ENCODE peak calls at places on chromosomes 16 and 17, in four cellular contexts. H is H1, G is HepG2, V is K562. A is an unnamed sample.

GRCh38 chr17:76579281-76579680 is 6.4 kb downstream of the ST6GALNAC2 start:
- DNase-seq in H (no peak), V (no peak), G (no peak), A (no peak)

GRCh38 chr17:46839211-46839610 is 12.2 kb upstream of the WNT9B start:
- DNase-seq in H (no peak), V (no peak), G (no peak), A (no peak)

GRCh38 chr17:31413871-31414589 is 22.6 kb downstream of the RAB11FIP4 start:
- DNase-seq in V (no peak), G (no peak), H (no peak), A (no peak)

GRCh38 chr17:3695129-3695722 is 729 bp downstream of the P2RX5 start:
- DNase-seq in V (no peak), G (no peak), H (peak), A (no peak)

GRCh38 chr17:75565618-75566017 is 22.0 kb upstream of the MYO15B start:
- DNase-seq in H (no peak), G (no peak), V (no peak), A (no peak)

GRCh38 chr16:3459401-3460090 is 16.1 kb downstream of the NAA60 start:
- DNase-seq in H (no peak), V (peak), G (no peak), A (no peak)

GRCh38 chr16:19295393-19295792 is 9.9 kb downstream of the CLEC19A start:
- DNase-seq in V (no peak), G (no peak), H (no peak), A (no peak)

GRCh38 chr17:2867441-2868424 is 71.5 kb downstream of the RAP1GAP2 start:
- DNase-seq in H (peak), V (no peak), G (peak), A (no peak)

GRCh38 chr16:26605872-26606271 is 460.9 kb upstream of the C16orf82 start:
- DNase-seq in G (no peak), H (no peak), V (no peak), A (no peak)

GRCh38 chr16:81243927-81244326 is 5.4 kb downstream of the BCO1 start:
- DNase-seq in G (no peak), H (peak), V (no peak), A (no peak)

GRCh38 chr16:79391395-79391794 is 209.1 kb downstream of the MAF start:
- DNase-seq in V (no peak), H (no peak), G (no peak), A (no peak)

GRCh38 chr17:143785-144281 is 6.5 kb downstream of the SCGB1C2 start:
- DNase-seq in G (peak), V (peak), H (peak), A (no peak)

GRCh38 chr17:144936-145670 is 7.7 kb downstream of the SCGB1C2 start:
- DNase-seq in H (peak), G (no peak), V (no peak), A (no peak)

GRCh38 chr17:142102-142661 is 4.8 kb downstream of the SCGB1C2 start:
- DNase-seq in H (no peak), V (no peak), G (peak), A (no peak)

GRCh38 chr17:145671-146541 is 8.5 kb downstream of the SCGB1C2 start:
- DNase-seq in G (no peak), V (no peak), H (peak), A (no peak)

DNA sequence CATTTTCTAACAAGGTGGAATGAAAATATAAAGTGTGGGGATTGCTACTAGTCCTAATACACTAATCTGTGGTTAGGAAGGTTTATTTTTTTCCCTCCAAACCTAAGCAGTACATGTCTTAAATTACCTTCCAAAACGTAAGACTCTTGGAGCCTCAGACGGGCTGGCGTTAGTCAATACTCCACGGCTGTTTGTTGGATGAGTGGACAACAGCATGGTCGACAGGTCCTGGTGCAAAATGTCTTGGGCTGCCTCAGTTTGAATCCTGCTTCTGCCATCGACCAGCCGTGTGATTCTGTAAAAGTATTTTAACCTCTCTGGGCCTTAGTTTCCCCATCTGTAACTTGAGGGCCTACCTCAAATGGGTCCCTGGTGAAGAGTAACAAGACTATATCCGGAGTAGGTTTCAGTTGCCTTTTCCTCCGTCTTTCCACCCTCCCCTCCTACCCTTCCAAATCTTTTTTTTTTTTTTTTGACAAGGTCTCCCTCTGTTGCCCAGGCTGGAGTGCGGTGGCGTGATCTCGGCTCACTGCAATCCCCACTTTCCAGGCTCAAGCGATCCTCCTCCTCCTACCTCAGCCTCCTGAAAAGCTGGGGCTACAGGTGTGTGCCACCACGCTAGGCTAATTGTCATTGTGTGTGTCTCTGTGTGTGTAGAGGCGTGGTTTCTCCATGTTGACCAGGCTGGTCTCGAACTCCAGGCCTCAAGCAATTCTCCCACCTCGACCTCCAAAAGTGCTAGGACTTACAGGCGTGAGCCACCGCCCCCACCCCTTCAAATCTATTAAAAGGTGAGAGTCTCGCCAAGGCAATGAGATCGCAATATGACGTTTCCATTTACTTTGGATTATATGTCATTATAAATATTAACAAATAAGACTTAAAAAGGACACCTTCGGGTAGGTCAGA is 5.8 kb downstream of the SCGB1C2 start:
- DNase-seq in G (no peak), H (no peak), V (no peak), A (no peak)
- TF ChIP-seq BRCA1 in G (no peak), H (no peak), V (no peak), A (no peak)

DNA sequence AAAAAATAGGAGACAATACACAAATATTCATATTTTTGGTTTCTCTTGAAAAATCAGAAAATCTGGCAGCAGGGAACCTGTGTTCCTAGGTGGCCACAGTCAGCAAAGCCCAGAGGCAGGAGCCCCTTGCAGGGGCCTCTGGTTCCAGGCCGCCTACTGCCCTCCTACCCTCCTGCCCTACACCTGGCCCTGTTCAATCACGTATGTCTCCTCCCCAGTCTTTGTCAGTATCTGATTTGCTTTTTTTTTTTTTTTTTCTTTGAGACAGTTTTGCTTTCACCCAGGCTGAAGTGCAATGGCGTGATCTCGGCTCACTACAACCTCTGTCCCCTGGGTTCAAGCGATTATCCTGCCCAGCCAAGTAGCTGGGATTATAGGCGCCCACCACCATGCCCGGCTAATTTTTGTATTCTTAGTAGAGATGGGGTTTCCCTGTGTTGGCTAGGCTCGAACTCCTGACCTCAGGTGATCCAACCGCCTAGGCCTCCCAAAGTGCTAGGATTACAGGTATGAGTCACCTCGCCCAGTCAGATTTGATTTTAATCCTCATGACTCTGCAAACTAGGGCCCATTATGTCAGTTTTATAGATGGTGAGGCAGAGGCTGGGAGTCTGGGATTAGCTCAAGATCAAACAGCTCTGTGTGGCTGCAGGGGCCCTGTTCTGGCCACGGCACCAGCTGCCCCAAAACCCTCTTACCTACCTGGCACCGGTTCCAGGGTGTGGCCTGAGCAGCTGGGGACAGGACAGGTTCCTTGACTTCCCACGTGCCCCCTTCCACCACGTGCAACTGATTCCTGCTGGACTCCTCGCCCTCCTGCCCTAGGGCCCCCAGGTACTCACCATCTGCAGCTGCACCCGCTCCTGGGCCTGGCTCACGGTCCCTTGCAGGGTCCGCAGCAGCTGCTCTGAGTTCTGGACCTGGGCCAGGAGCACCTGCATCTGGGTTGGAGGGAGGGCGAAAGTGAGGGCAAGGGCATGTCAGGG is 14.7 kb downstream of the RABEP2 start:
- DNase-seq in G (no peak), H (no peak), V (no peak), A (no peak)
- TF ChIP-seq BRCA1 in G (no peak), H (no peak), V (no peak), A (no peak)

DNA sequence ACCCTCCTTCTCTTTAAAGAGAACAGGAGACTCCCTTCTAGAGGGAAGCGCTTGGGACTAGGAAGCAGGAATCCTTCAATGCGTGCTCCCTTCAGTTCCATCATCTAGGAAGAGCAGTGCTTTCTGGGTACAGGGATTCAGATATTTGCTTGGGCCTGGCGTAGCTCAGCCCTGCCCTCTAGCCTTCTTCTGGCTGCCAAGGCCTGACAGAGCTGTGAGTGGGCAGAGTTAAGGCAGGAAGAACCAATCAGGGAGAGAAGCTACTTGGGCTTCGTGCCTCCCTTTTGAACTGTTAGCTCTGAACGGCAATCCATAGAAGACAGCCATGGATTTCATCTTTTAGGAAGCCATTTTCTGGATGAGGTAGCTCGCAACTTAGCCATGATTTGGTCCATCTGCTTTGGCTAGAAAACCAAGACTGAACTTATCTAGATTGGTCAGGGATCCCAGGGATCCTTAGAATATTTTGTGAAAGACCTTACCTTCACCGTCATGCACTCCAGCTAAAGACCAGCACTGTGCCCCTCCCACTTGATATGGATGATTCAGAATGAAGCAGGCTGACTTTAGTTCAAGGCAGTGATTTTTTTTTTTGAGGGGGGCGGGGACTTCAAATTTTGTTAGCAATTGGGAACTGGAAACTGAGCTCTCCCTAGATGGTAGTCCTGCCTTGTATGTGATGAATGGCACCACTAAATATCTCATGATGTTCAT is 2.5 kb upstream of the CORO6 start:
- DNase-seq in V (no peak), G (no peak), H (no peak), A (no peak)
- TF ChIP-seq BRCA1 in V (no peak), G (no peak), H (no peak), A (no peak)

DNA sequence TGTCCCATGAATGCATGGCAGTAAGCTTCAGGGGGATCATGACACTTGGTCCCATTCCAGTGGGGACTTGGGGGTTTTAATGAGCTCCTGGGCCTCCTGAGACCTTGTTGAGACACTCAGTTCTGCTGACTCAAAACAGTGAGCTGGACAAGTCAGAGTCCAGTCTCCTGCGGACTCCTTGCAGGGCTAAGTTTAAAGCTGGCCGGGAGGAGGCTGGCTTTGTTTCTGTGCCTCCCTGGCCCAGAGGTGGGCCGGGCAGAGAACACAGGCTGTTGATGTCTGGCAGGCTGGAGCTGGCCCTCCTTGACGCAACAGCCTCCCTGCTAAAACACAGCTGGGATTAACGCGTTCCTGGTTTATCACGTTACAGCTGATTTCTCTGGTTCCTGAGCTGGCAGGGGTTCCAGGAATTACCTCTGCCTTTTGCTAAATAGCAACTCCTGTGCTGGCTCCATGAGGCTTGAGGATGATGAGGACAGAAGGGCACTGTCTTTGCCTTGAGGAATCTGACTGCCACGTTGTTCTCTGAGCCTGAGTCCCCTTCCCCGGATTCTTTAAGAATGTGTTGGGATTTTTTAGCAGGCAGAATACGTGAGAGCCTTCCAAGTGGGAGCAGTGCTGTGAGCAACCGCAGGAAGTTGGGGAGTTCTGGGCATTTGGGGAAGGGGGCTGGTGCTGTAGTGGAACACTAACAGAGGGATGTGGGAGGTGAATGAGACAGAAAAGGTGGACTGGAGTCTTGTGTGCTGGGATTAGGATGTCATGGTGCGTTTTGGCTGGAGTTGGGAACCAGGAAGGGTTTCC is 2.0 kb downstream of the GPT2 start:
- DNase-seq in V (no peak), H (no peak), G (no peak), A (no peak)
- TF ChIP-seq BRCA1 in V (no peak), H (no peak), G (no peak), A (no peak)

GRCh38 chr17:35022536-35023063 is 40.9 kb downstream of the RFFL start:
- DNase-seq in H (no peak), V (no peak), G (peak), A (no peak)
- TF ChIP-seq BRCA1 in H (no peak), V (no peak), G (no peak), A (no peak)

GRCh38 chr16:22355487-22355908 is 18.9 kb downstream of the CDR2 start:
- DNase-seq in H (no peak), V (no peak), G (no peak), A (peak)
- TF ChIP-seq BRCA1 in H (no peak), V (no peak), G (no peak), A (no peak)

DNA sequence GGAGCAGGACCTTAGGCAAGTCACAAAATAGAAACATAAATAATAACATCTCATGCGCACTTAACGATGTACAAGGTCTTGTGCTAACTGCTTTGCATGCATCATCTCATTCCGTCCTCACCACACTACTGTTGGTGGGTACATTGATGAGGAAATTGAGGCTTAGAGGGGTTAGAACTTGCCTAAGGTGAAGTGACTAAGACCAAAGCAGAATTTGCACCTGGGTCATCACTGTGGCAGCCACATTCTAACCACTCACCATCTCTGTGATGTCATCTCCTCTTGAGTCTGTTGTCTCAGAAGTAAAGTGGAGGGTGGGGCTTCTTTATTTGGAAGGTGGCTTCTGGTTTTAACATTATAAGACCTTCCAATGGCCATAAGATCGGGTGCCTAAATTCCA is 20.4 kb upstream of the TRIM25 start:
- DNase-seq in V (no peak), H (no peak), G (no peak), A (no peak)
- TF ChIP-seq BRCA1 in V (no peak), H (no peak), G (no peak), A (no peak)

A was measured in GM12878.